ENCODE peak calls at places on chromosomes 7 and 10, in eight cellular contexts. One of them, this sample, is unnamed.

GRCh38 chr7:95317966-95318365 is 6.4 kb downstream of the PON1 start:
- DNase-seq in activated T-cell treated with anti-CD3 and anti-CD28 coated beads for 24 hours: no peak
- DNase-seq in iris pigment epithelial cell: no peak
- DNase-seq in mesendoderm: no peak
- DNase-seq in dermis blood vessel endothelial cell: no peak
- DNase-seq in prostate gland: no peak
- DNase-seq in HFF-Myc: no peak
- DNase-seq in upper lobe of right lung: no peak
- DNase-seq in this sample: no peak

GRCh38 chr7:93021748-93022147 is 96.0 kb downstream of the SAMD9 start:
- DNase-seq in activated T-cell treated with anti-CD3 and anti-CD28 coated beads for 24 hours: no peak
- DNase-seq in iris pigment epithelial cell: no peak
- DNase-seq in mesendoderm: no peak
- DNase-seq in dermis blood vessel endothelial cell: no peak
- DNase-seq in prostate gland: no peak
- DNase-seq in HFF-Myc: no peak
- DNase-seq in upper lobe of right lung: no peak
- DNase-seq in this sample: no peak

GRCh38 chr7:79050592-79050991 is 402.9 kb downstream of the MAGI2 start:
- DNase-seq in activated T-cell treated with anti-CD3 and anti-CD28 coated beads for 24 hours: no peak
- DNase-seq in iris pigment epithelial cell: peak; percentile 77
- DNase-seq in mesendoderm: no peak
- DNase-seq in dermis blood vessel endothelial cell: peak; percentile 0
- DNase-seq in prostate gland: no peak
- DNase-seq in HFF-Myc: no peak
- DNase-seq in upper lobe of right lung: no peak
- DNase-seq in this sample: no peak

GRCh38 chr10:76080991-76081390 is 649.6 kb downstream of the LRMDA start:
- DNase-seq in activated T-cell treated with anti-CD3 and anti-CD28 coated beads for 24 hours: no peak
- DNase-seq in iris pigment epithelial cell: peak; percentile 14
- DNase-seq in mesendoderm: peak; percentile 52
- DNase-seq in dermis blood vessel endothelial cell: no peak
- DNase-seq in prostate gland: no peak
- DNase-seq in HFF-Myc: no peak
- DNase-seq in upper lobe of right lung: no peak
- DNase-seq in this sample: no peak

GRCh38 chr10:98404571-98405396 is 10.2 kb downstream of the PYROXD2 start:
- DNase-seq in activated T-cell treated with anti-CD3 and anti-CD28 coated beads for 24 hours: no peak
- DNase-seq in iris pigment epithelial cell: peak; percentile 73
- DNase-seq in mesendoderm: no peak
- DNase-seq in dermis blood vessel endothelial cell: no peak
- DNase-seq in prostate gland: no peak
- DNase-seq in HFF-Myc: no peak
- DNase-seq in upper lobe of right lung: no peak
- DNase-seq in this sample: peak; percentile 40

GRCh38 chr7:76069238-76069638 is 21.3 kb downstream of the MDH2 start:
- DNase-seq in activated T-cell treated with anti-CD3 and anti-CD28 coated beads for 24 hours: no peak
- DNase-seq in iris pigment epithelial cell: peak; percentile 95
- DNase-seq in mesendoderm: peak; percentile 93
- DNase-seq in dermis blood vessel endothelial cell: peak; percentile 85
- DNase-seq in prostate gland: peak; percentile 95
- DNase-seq in HFF-Myc: peak; percentile 72
- DNase-seq in upper lobe of right lung: peak; percentile 82
- DNase-seq in this sample: no peak

GRCh38 chr10:93221171-93221496 is 147.4 kb downstream of the CYP26A1 start:
- DNase-seq in activated T-cell treated with anti-CD3 and anti-CD28 coated beads for 24 hours: no peak
- DNase-seq in iris pigment epithelial cell: no peak
- DNase-seq in mesendoderm: no peak
- DNase-seq in dermis blood vessel endothelial cell: no peak
- DNase-seq in prostate gland: no peak
- DNase-seq in HFF-Myc: no peak
- DNase-seq in upper lobe of right lung: no peak
- DNase-seq in this sample: no peak

GRCh38 chr10:30059209-30060107 is at the start of gene JCAD:
- DNase-seq in activated T-cell treated with anti-CD3 and anti-CD28 coated beads for 24 hours: peak; percentile 41
- DNase-seq in iris pigment epithelial cell: peak; percentile 43
- DNase-seq in mesendoderm: peak; percentile 48
- DNase-seq in dermis blood vessel endothelial cell: peak; percentile 69
- DNase-seq in prostate gland: peak; percentile 68
- DNase-seq in HFF-Myc: no peak
- DNase-seq in upper lobe of right lung: peak; percentile 86
- DNase-seq in this sample: peak; percentile 27

GRCh38 chr10:93452143-93452542 is 30.0 kb downstream of the MYOF start:
- DNase-seq in activated T-cell treated with anti-CD3 and anti-CD28 coated beads for 24 hours: no peak
- DNase-seq in iris pigment epithelial cell: no peak
- DNase-seq in mesendoderm: no peak
- DNase-seq in dermis blood vessel endothelial cell: no peak
- DNase-seq in prostate gland: no peak
- DNase-seq in HFF-Myc: no peak
- DNase-seq in upper lobe of right lung: no peak
- DNase-seq in this sample: peak; percentile 5

GRCh38 chr7:34128762-34129161 is 223.4 kb downstream of the BMPER start:
- DNase-seq in activated T-cell treated with anti-CD3 and anti-CD28 coated beads for 24 hours: no peak
- DNase-seq in iris pigment epithelial cell: no peak
- DNase-seq in mesendoderm: no peak
- DNase-seq in dermis blood vessel endothelial cell: no peak
- DNase-seq in prostate gland: no peak
- DNase-seq in HFF-Myc: peak; percentile 30
- DNase-seq in upper lobe of right lung: no peak
- DNase-seq in this sample: no peak

GRCh38 chr7:50868426-50869100 is 85.9 kb upstream of the GRB10 start:
- DNase-seq in activated T-cell treated with anti-CD3 and anti-CD28 coated beads for 24 hours: no peak
- DNase-seq in iris pigment epithelial cell: no peak
- DNase-seq in mesendoderm: no peak
- DNase-seq in dermis blood vessel endothelial cell: no peak
- DNase-seq in prostate gland: no peak
- DNase-seq in HFF-Myc: no peak
- DNase-seq in upper lobe of right lung: no peak
- DNase-seq in this sample: no peak

GRCh38 chr10:5413012-5413938 is 918 bp downstream of the NET1 start:
- DNase-seq in activated T-cell treated with anti-CD3 and anti-CD28 coated beads for 24 hours: no peak
- DNase-seq in iris pigment epithelial cell: peak; percentile 57
- DNase-seq in mesendoderm: peak; percentile 57
- DNase-seq in dermis blood vessel endothelial cell: peak; percentile 66
- DNase-seq in prostate gland: no peak
- DNase-seq in HFF-Myc: no peak
- DNase-seq in upper lobe of right lung: no peak
- DNase-seq in this sample: no peak

GRCh38 chr10:62858364-62858763 is 42.2 kb upstream of the EGR2 start:
- DNase-seq in activated T-cell treated with anti-CD3 and anti-CD28 coated beads for 24 hours: no peak
- DNase-seq in iris pigment epithelial cell: peak; percentile 17
- DNase-seq in mesendoderm: peak; percentile 7
- DNase-seq in dermis blood vessel endothelial cell: no peak
- DNase-seq in prostate gland: no peak
- DNase-seq in HFF-Myc: no peak
- DNase-seq in upper lobe of right lung: no peak
- DNase-seq in this sample: no peak

GRCh38 chr10:28939352-28940157 is 262.2 kb downstream of the BAMBI start:
- DNase-seq in activated T-cell treated with anti-CD3 and anti-CD28 coated beads for 24 hours: no peak
- DNase-seq in iris pigment epithelial cell: peak; percentile 97
- DNase-seq in mesendoderm: peak; percentile 99
- DNase-seq in dermis blood vessel endothelial cell: no peak
- DNase-seq in prostate gland: peak; percentile 40
- DNase-seq in HFF-Myc: no peak
- DNase-seq in upper lobe of right lung: peak; percentile 68
- DNase-seq in this sample: no peak

GRCh38 chr7:37977243-37977642 is 56.8 kb downstream of the EPDR1 start:
- DNase-seq in activated T-cell treated with anti-CD3 and anti-CD28 coated beads for 24 hours: no peak
- DNase-seq in iris pigment epithelial cell: no peak
- DNase-seq in mesendoderm: no peak
- DNase-seq in dermis blood vessel endothelial cell: no peak
- DNase-seq in prostate gland: no peak
- DNase-seq in HFF-Myc: no peak
- DNase-seq in upper lobe of right lung: no peak
- DNase-seq in this sample: no peak

GRCh38 chr10:35386594-35387174 is 50.4 kb downstream of the CCNY start:
- DNase-seq in activated T-cell treated with anti-CD3 and anti-CD28 coated beads for 24 hours: no peak
- DNase-seq in iris pigment epithelial cell: peak; percentile 33
- DNase-seq in mesendoderm: no peak
- DNase-seq in dermis blood vessel endothelial cell: peak; percentile 90
- DNase-seq in prostate gland: no peak
- DNase-seq in HFF-Myc: no peak
- DNase-seq in upper lobe of right lung: no peak
- DNase-seq in this sample: no peak

GRCh38 chr7:157371296-157371695 is 34.5 kb downstream of the DNAJB6 start:
- DNase-seq in activated T-cell treated with anti-CD3 and anti-CD28 coated beads for 24 hours: no peak
- DNase-seq in iris pigment epithelial cell: no peak
- DNase-seq in mesendoderm: no peak
- DNase-seq in dermis blood vessel endothelial cell: no peak
- DNase-seq in prostate gland: no peak
- DNase-seq in HFF-Myc: no peak
- DNase-seq in upper lobe of right lung: no peak
- DNase-seq in this sample: no peak

GRCh38 chr10:76337641-76338040 is 906.2 kb downstream of the LRMDA start:
- DNase-seq in activated T-cell treated with anti-CD3 and anti-CD28 coated beads for 24 hours: no peak
- DNase-seq in iris pigment epithelial cell: peak; percentile 73
- DNase-seq in mesendoderm: no peak
- DNase-seq in dermis blood vessel endothelial cell: peak; percentile 66
- DNase-seq in prostate gland: no peak
- DNase-seq in HFF-Myc: peak; percentile 67
- DNase-seq in upper lobe of right lung: no peak
- DNase-seq in this sample: no peak

GRCh38 chr10:24467094-24467493 is 256.6 kb downstream of the ARHGAP21 start:
- DNase-seq in activated T-cell treated with anti-CD3 and anti-CD28 coated beads for 24 hours: no peak
- DNase-seq in iris pigment epithelial cell: no peak
- DNase-seq in mesendoderm: no peak
- DNase-seq in dermis blood vessel endothelial cell: no peak
- DNase-seq in prostate gland: no peak
- DNase-seq in HFF-Myc: no peak
- DNase-seq in upper lobe of right lung: no peak
- DNase-seq in this sample: no peak

GRCh38 chr10:5385224-5385623 is 19.4 kb downstream of the TUBAL3 start:
- DNase-seq in activated T-cell treated with anti-CD3 and anti-CD28 coated beads for 24 hours: no peak
- DNase-seq in iris pigment epithelial cell: no peak
- DNase-seq in mesendoderm: no peak
- DNase-seq in dermis blood vessel endothelial cell: no peak
- DNase-seq in prostate gland: no peak
- DNase-seq in HFF-Myc: no peak
- DNase-seq in upper lobe of right lung: no peak
- DNase-seq in this sample: no peak

GRCh38 chr7:29917583-29917982 is 72.0 kb downstream of the SCRN1 start:
- DNase-seq in activated T-cell treated with anti-CD3 and anti-CD28 coated beads for 24 hours: no peak
- DNase-seq in iris pigment epithelial cell: no peak
- DNase-seq in mesendoderm: no peak
- DNase-seq in dermis blood vessel endothelial cell: no peak
- DNase-seq in prostate gland: no peak
- DNase-seq in HFF-Myc: no peak
- DNase-seq in upper lobe of right lung: no peak
- DNase-seq in this sample: no peak

GRCh38 chr7:45112648-45113047 is 1.2 kb upstream of the TBRG4 start:
- DNase-seq in activated T-cell treated with anti-CD3 and anti-CD28 coated beads for 24 hours: no peak
- DNase-seq in iris pigment epithelial cell: no peak
- DNase-seq in mesendoderm: no peak
- DNase-seq in dermis blood vessel endothelial cell: no peak
- DNase-seq in prostate gland: no peak
- DNase-seq in HFF-Myc: no peak
- DNase-seq in upper lobe of right lung: no peak
- DNase-seq in this sample: no peak

GRCh38 chr7:77765906-77766800 is 32.1 kb downstream of the TMEM60 start:
- DNase-seq in activated T-cell treated with anti-CD3 and anti-CD28 coated beads for 24 hours: no peak
- DNase-seq in iris pigment epithelial cell: peak; percentile 38
- DNase-seq in mesendoderm: peak; percentile 38
- DNase-seq in dermis blood vessel endothelial cell: no peak
- DNase-seq in prostate gland: no peak
- DNase-seq in HFF-Myc: no peak
- DNase-seq in upper lobe of right lung: no peak
- DNase-seq in this sample: no peak

GRCh38 chr10:112851582-112851981 is 98.5 kb upstream of the TCF7L2 start:
- DNase-seq in activated T-cell treated with anti-CD3 and anti-CD28 coated beads for 24 hours: no peak
- DNase-seq in iris pigment epithelial cell: no peak
- DNase-seq in mesendoderm: no peak
- DNase-seq in dermis blood vessel endothelial cell: no peak
- DNase-seq in prostate gland: no peak
- DNase-seq in HFF-Myc: no peak
- DNase-seq in upper lobe of right lung: no peak
- DNase-seq in this sample: no peak

GRCh38 chr7:6631605-6632004 is 5.5 kb upstream of the ZNF316 start:
- DNase-seq in activated T-cell treated with anti-CD3 and anti-CD28 coated beads for 24 hours: no peak
- DNase-seq in iris pigment epithelial cell: no peak
- DNase-seq in mesendoderm: no peak
- DNase-seq in dermis blood vessel endothelial cell: no peak
- DNase-seq in prostate gland: no peak
- DNase-seq in HFF-Myc: no peak
- DNase-seq in upper lobe of right lung: no peak
- DNase-seq in this sample: no peak